ENCODE peak calls at places on chromosomes 13 and 19, in five cellular contexts. K is aorta, J is body of pancreas, O is NCI-H460, W is skeletal muscle cell. Y is an unnamed sample.

GRCh38 chr13:113351514-113352026 is 12.4 kb downstream of the GRTP1 start:
- DNase-seq in K (peak; percentile 42), J (peak; percentile 35), O (no peak), W (no peak), Y (no peak)

GRCh38 chr13:28964831-28965230 is 144.7 kb downstream of the MTUS2 start:
- DNase-seq in K (no peak), J (no peak), O (no peak), W (no peak), Y (no peak)

GRCh38 chr19:49595819-49596404 is 4.9 kb downstream of the PRR12 start:
- DNase-seq in K (no peak), J (no peak), O (no peak), W (no peak), Y (no peak)

GRCh38 chr19:30393729-30394480 is 21.7 kb downstream of the ZNF536 start:
- DNase-seq in K (no peak), J (no peak), O (no peak), W (no peak), Y (no peak)

GRCh38 chr13:67416047-67416925 is 186.2 kb upstream of the PCDH9 start:
- DNase-seq in K (no peak), J (no peak), O (no peak), W (peak; percentile 20), Y (no peak)

GRCh38 chr19:17266589-17266974 is 661 bp upstream of the BABAM1 start:
- DNase-seq in K (no peak), J (no peak), O (no peak), W (no peak), Y (no peak)

GRCh38 chr13:112510002-112510780 is 77.8 kb downstream of the TUBGCP3 start:
- DNase-seq in K (no peak), J (peak; percentile 46), O (peak; percentile 51), W (peak; percentile 22), Y (no peak)

GRCh38 chr19:48890551-48890950 is 8.0 kb downstream of the TULP2 start:
- DNase-seq in K (no peak), J (no peak), O (no peak), W (no peak), Y (no peak)

GRCh38 chr13:113742445-113743120 is 16.4 kb upstream of the TMEM255B start:
- DNase-seq in K (peak; percentile 34), J (no peak), O (no peak), W (no peak), Y (no peak)

GRCh38 chr13:42247883-42248282 is 24.1 kb upstream of the AKAP11 start:
- DNase-seq in K (no peak), J (no peak), O (no peak), W (no peak), Y (no peak)

GRCh38 chr19:22335716-22336115 is 49.5 kb downstream of the ZNF729 start:
- DNase-seq in K (no peak), J (no peak), O (no peak), W (no peak), Y (no peak)

GRCh38 chr13:112072531-112073244 is 5.7 kb downstream of the SOX1 start:
- DNase-seq in K (no peak), J (no peak), O (no peak), W (no peak), Y (no peak)

GRCh38 chr19:7179917-7180306 is 110.4 kb downstream of the ZNF557 start:
- DNase-seq in K (no peak), J (no peak), O (no peak), W (no peak), Y (no peak)

GRCh38 chr13:49652691-49653305 is 24.5 kb downstream of the ARL11 start:
- DNase-seq in K (no peak), J (peak; percentile 38), O (peak; percentile 48), W (no peak), Y (no peak)

GRCh38 chr13:71758823-71759222 is 108.2 kb downstream of the DACH1 start:
- DNase-seq in K (no peak), J (no peak), O (no peak), W (no peak), Y (no peak)

GRCh38 chr13:38735655-38736440 is 49.0 kb downstream of the FREM2 start:
- DNase-seq in K (no peak), J (peak; percentile 4), O (no peak), W (no peak), Y (no peak)

GRCh38 chr13:81184556-81185265 is 843.8 kb upstream of the SPRY2 start:
- DNase-seq in K (no peak), J (no peak), O (no peak), W (peak; percentile 12), Y (no peak)

GRCh38 chr19:55088543-55089265 is 13.0 kb downstream of the EPS8L1 start:
- DNase-seq in K (peak; percentile 95), J (peak; percentile 69), O (peak; percentile 75), W (no peak), Y (no peak)

GRCh38 chr19:10113592-10113963 is 2.1 kb downstream of the P2RY11 start:
- DNase-seq in K (peak; percentile 73), J (no peak), O (no peak), W (no peak), Y (no peak)

GRCh38 chr13:30477346-30478235 is 11.9 kb upstream of the HMGB1 start:
- DNase-seq in K (no peak), J (no peak), O (no peak), W (no peak), Y (no peak)

GRCh38 chr19:38842439-38843174 is 7.2 kb downstream of the HNRNPL start:
- DNase-seq in K (no peak), J (peak; percentile 47), O (no peak), W (no peak), Y (no peak)

GRCh38 chr19:3189702-3190469 is 4.2 kb downstream of the NCLN start:
- DNase-seq in K (peak; percentile 71), J (peak; percentile 63), O (no peak), W (no peak), Y (no peak)

GRCh38 chr13:39876258-39876657 is 220.8 kb downstream of the COG6 start:
- DNase-seq in K (no peak), J (no peak), O (no peak), W (peak; percentile 83), Y (no peak)

GRCh38 chr19:35081201-35081600 is 34.4 kb upstream of the FXYD3 start:
- DNase-seq in K (no peak), J (no peak), O (no peak), W (no peak), Y (no peak)

Y was measured in cortex of kidney.